ENCODE peak calls at places on chromosomes 3 and 15, in five cellular contexts. T is WTC11; J is stimulated activated CD4-positive, alpha-beta T cell treated with anti-CD3 and anti-CD28 coated beads, Interleukin-1b, Interleukin-23, amount 100 ng/mL, for 4 hours; X is mesothelial cell of epicardium; O is CD4-positive, alpha-beta T cell. N is an unnamed sample.

GRCh38 chr15:38398134-38398533 is 55.8 kb upstream of the FAM98B start:
- DNase-seq in J (no peak), X (no peak), O (no peak), T (no peak), N (no peak)

GRCh38 chr3:49019941-49020334 is 1.6 kb upstream of the DALRD3 start:
- DNase-seq in T (no peak), J (no peak), O (no peak), X (no peak), N (no peak)

GRCh38 chr15:57667171-57667924 is 39.2 kb upstream of the POLR2M start:
- DNase-seq in O (no peak), X (peak), T (no peak), J (no peak), N (no peak)

GRCh38 chr3:133573054-133573628 is 345 bp upstream of the CDV3 start:
- DNase-seq in J (peak), O (peak), T (peak), X (peak), N (peak)

GRCh38 chr3:154389861-154390260 is 40.1 kb downstream of the GPR149 start:
- DNase-seq in T (no peak), X (no peak), J (no peak), O (no peak), N (no peak)

GRCh38 chr3:112582242-112582874 is 20.5 kb downstream of the SLC35A5 start:
- DNase-seq in X (no peak), J (no peak), O (no peak), T (peak), N (no peak)

GRCh38 chr3:152865675-152866074 is 30.7 kb downstream of the P2RY1 start:
- DNase-seq in O (no peak), T (no peak), X (no peak), J (no peak), N (no peak)

GRCh38 chr3:40179016-40179415 is 130.5 kb upstream of the EIF1B start:
- DNase-seq in O (peak), T (peak), X (peak), J (peak), N (peak)

GRCh38 chr3:62529230-62529629 is 155.9 kb upstream of the FEZF2 start:
- DNase-seq in T (peak), X (peak), O (no peak), J (no peak), N (no peak)

GRCh38 chr3:171122212-171122611 is 95.7 kb upstream of the SLC2A2 start:
- DNase-seq in X (no peak), O (no peak), T (no peak), J (no peak), N (no peak)

GRCh38 chr15:66515901-66516322 is 10.8 kb downstream of the ZWILCH start:
- DNase-seq in J (no peak), X (no peak), O (no peak), T (no peak), N (no peak)

GRCh38 chr3:42702066-42702951 is at the start of gene HHATL:
- DNase-seq in J (no peak), O (peak), X (peak), T (no peak), N (no peak)

GRCh38 chr3:65575376-65575840 is 463.3 kb downstream of the MAGI1 start:
- DNase-seq in X (no peak), J (no peak), T (no peak), O (no peak), N (no peak)

GRCh38 chr3:190378240-190378891 is 9.6 kb upstream of the CLDN16 start:
- DNase-seq in J (no peak), X (no peak), O (no peak), T (no peak), N (no peak)

GRCh38 chr3:192444096-192444790 is 283.1 kb downstream of the FGF12 start:
- DNase-seq in J (peak), X (peak), O (peak), T (peak), N (peak)

GRCh38 chr3:52471371-52472238 is 16.2 kb downstream of the NISCH start:
- DNase-seq in T (peak), X (no peak), O (no peak), J (peak), N (no peak)

GRCh38 chr3:40317061-40317676 is 7.7 kb downstream of the EIF1B start:
- DNase-seq in X (no peak), J (no peak), T (no peak), O (no peak), N (peak)

GRCh38 chr3:185988816-185989175 is 51.0 kb upstream of the TRA2B start:
- DNase-seq in T (no peak), O (no peak), X (no peak), J (no peak), N (no peak)

GRCh38 chr15:100275641-100276040 is 66.1 kb downstream of the ADAMTS17 start:
- DNase-seq in X (no peak), O (no peak), T (no peak), J (no peak), N (no peak)

GRCh38 chr3:184005981-184006507 is 11.6 kb downstream of the ABCC5 start:
- DNase-seq in O (no peak), X (peak), T (peak), J (no peak), N (no peak)

GRCh38 chr3:23968467-23969184 is 23.5 kb downstream of the NR1D2 start:
- DNase-seq in J (no peak), X (no peak), T (no peak), O (no peak), N (no peak)

GRCh38 chr3:62644493-62644892 is 230.7 kb downstream of the CADPS start:
- DNase-seq in T (no peak), X (no peak), J (no peak), O (no peak), N (no peak)

GRCh38 chr3:171972965-171973364 is 66.4 kb upstream of the FNDC3B start:
- DNase-seq in O (no peak), X (no peak), T (no peak), J (no peak), N (no peak)

GRCh38 chr3:157872902-157873301 is 233.3 kb downstream of the SHOX2 start:
- DNase-seq in T (no peak), O (no peak), J (no peak), X (no peak), N (no peak)

GRCh38 chr3:56801151-56801596 is 575 bp downstream of the ARHGEF3 start:
- DNase-seq in O (peak), X (no peak), J (no peak), T (no peak), N (no peak)

GRCh38 chr15:100131321-100132224 is 210.2 kb downstream of the ADAMTS17 start:
- DNase-seq in T (peak), J (peak), O (no peak), X (no peak), N (peak)

GRCh38 chr3:47688488-47688887 is 93.2 kb downstream of the SMARCC1 start:
- DNase-seq in O (no peak), X (no peak), J (no peak), T (no peak), N (no peak)

GRCh38 chr3:173096994-173097785 is 43.8 kb downstream of the SPATA16 start:
- DNase-seq in T (no peak), O (no peak), J (no peak), X (no peak), N (no peak)

GRCh38 chr3:33360136-33360825 is 79.9 kb downstream of the UBP1 start:
- DNase-seq in J (no peak), X (no peak), O (no peak), T (no peak), N (no peak)